ENCODE peak calls at places on chromosome 19, in eight cellular contexts. C, Y, G, R, L, X, K and N are unnamed samples.

GRCh38 chr19:36093687-36094086 is 17.3 kb upstream of the OVOL3 start:
- DNase-seq in C (no peak), Y (no peak), G (no peak), R (no peak), L (no peak), X (no peak), K (no peak), N (no peak)

GRCh38 chr19:46471116-46471733 is at the start of gene PNMA8A:
- DNase-seq in C (no peak), Y (no peak), G (peak), R (peak), L (no peak), X (peak), K (peak), N (peak)

GRCh38 chr19:38877781-38878574 is at the start of gene RINL:
- DNase-seq in C (peak), Y (no peak), G (no peak), R (no peak), L (peak), X (no peak), K (no peak), N (peak)

GRCh38 chr19:47322048-47322447 is 9.9 kb upstream of the C5AR2 start:
- DNase-seq in C (no peak), Y (no peak), G (no peak), R (no peak), L (no peak), X (no peak), K (no peak), N (no peak)

GRCh38 chr19:45278087-45278486 is 27.0 kb downstream of the MARK4 start:
- DNase-seq in C (no peak), Y (no peak), G (no peak), R (no peak), L (no peak), X (no peak), K (no peak), N (no peak)

GRCh38 chr19:18520848-18521691 is 800 bp downstream of the ELL start:
- DNase-seq in C (peak), Y (no peak), G (no peak), R (peak), L (no peak), X (no peak), K (no peak), N (peak)

GRCh38 chr19:47253467-47253881 is 2.9 kb upstream of the CCDC9 start:
- DNase-seq in C (peak), Y (peak), G (no peak), R (no peak), L (no peak), X (no peak), K (peak), N (no peak)

GRCh38 chr19:7497292-7497691 is 8.5 kb upstream of the PEX11G start:
- DNase-seq in C (no peak), Y (no peak), G (peak), R (no peak), L (no peak), X (no peak), K (no peak), N (no peak)

GRCh38 chr19:45172173-45172572 is 5.9 kb downstream of the TRAPPC6A start:
- DNase-seq in C (no peak), Y (no peak), G (no peak), R (no peak), L (no peak), X (no peak), K (no peak), N (no peak)

GRCh38 chr19:19459707-19460251 is 54.3 kb downstream of the GATAD2A start:
- DNase-seq in C (no peak), Y (peak), G (no peak), R (no peak), L (no peak), X (peak), K (peak), N (peak)